ENCODE peak calls at places on chromosomes 13 and 19, in seven cellular contexts. E, U, H, F, C, T and S are unnamed samples.

GRCh38 chr19:33395561-33396550 is 22.3 kb downstream of the CEBPG start:
- DNase-seq in C (peak), H (peak), T (peak), F (peak), E (peak), U (peak), S (no peak)

GRCh38 chr13:95201814-95202521 is 99.3 kb downstream of the ABCC4 start:
- DNase-seq in U (no peak), E (no peak), T (peak), F (no peak), C (no peak), H (peak), S (peak)

GRCh38 chr13:111045170-111045569 is 69.9 kb upstream of the ARHGEF7 start:
- DNase-seq in F (no peak), C (no peak), T (no peak), H (no peak), E (no peak), U (no peak), S (no peak)

GRCh38 chr13:103356226-103356864 is 290.1 kb upstream of the SLC10A2 start:
- DNase-seq in U (no peak), C (no peak), E (no peak), T (no peak), H (no peak), F (no peak), S (no peak)

GRCh38 chr19:46404039-46404883 is 9.1 kb downstream of the CCDC8 start:
- DNase-seq in F (peak), C (peak), E (peak), H (peak), U (peak), T (peak), S (no peak)

GRCh38 chr19:33252418-33252962 is 26.8 kb upstream of the SLC7A10 start:
- DNase-seq in C (no peak), T (no peak), F (no peak), U (no peak), E (no peak), H (no peak), S (no peak)

GRCh38 chr13:85137516-85137915 is 661.7 kb downstream of the SLITRK6 start:
- DNase-seq in F (no peak), E (no peak), U (no peak), H (no peak), T (no peak), C (no peak), S (no peak)

GRCh38 chr13:28401303-28402056 is 93.4 kb downstream of the FLT1 start:
- DNase-seq in U (no peak), H (peak), E (no peak), C (no peak), F (peak), T (peak), S (peak)

GRCh38 chr13:45472171-45472705 is 7.5 kb downstream of the COG3 start:
- DNase-seq in T (no peak), F (no peak), E (no peak), U (no peak), H (no peak), C (no peak), S (peak)

DNA sequence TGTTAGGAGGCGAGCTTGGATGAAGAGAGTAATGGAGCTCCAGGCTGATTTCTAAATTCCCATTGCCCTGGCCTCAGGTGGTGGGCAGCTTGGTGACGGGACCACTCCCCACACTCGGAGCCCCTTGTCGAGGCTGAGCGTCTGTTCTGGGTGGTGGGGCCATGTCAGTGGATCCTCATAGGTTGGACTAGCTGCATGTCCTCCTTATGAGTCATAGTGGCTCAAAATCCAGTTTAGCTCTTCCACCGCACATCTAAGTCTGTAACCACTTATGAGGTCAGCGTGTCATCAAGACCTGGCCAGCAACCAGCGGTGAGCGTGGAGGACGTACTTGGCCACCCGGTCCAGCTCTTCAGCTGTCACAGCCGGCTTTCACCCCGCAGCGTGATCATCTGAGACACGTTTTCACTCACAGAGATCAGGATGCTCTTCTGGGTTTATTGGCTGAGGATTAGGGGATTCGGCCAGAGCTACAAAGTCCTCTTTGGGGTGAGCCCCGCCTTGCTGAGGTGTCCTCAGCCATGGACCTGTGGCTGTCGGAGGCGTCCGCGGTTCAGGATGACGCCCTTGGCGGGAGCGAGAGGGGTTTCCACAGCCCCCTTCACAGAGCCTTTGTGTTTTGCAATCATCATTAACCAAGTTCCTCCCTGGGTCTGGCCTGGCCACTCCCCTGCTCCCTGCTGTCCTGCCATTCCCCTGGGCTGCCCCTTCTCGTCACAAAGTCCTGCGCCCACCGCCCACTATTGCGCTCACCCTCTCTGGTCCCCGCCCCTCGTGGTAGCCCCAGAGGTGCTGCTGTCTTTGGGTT is 41.9 kb downstream of the ADPRHL1 start:
- DNase-seq in E (peak), T (peak), H (peak), U (peak), F (peak), C (peak), S (peak)
- H3K4me3 ChIP-seq in E (no peak), T (peak), H (no peak), U (no peak), F (peak), C (no peak), S (peak)

GRCh38 chr19:51131780-51132680 is 7.3 kb downstream of the SIGLEC9 start:
- DNase-seq in U (peak), H (peak), C (no peak), F (no peak), T (peak), E (no peak), S (peak)
- TF ChIP-seq CTCF in U (peak), H (peak), C (no peak), F (no peak), T (peak), E (no peak), S (peak)

DNA sequence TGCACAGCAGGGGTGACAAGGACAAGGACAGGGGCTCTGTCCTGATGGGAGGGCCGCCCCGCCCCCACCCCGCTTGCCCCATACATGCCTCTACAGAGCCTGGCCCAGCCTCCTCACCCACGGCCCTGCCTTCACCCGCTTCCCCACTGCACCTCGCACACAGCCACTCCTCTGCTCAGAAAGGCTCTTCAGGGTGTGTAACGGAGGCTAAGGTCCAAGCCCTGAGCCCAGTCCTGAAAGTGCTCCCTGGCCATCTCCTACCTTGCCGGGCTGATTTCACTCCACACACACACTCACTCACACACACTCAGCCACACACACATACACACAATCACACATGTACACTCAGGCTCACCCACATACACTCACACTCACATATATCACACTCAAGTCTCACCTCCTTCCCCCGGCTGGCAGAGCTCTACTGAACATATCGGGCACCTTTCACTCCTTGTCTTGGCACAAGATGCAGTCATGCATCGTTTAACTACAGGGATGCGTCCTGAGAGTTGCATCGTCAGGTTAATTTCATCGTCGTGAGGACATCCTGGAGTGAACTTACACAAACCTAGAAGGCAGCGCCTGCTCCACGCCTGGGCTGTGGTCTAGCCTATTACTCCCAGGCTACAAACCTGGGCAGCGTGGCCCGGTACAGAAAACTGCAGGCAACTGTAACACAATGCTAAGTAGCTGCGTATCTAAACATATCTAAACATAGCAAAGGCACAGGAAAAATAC is 13.2 kb downstream of the EPS15L1 start:
- DNase-seq in H (no peak), F (no peak), E (peak), U (no peak), C (no peak), T (no peak), S (no peak)
- H3K4me3 ChIP-seq in H (no peak), F (no peak), E (no peak), U (peak), C (no peak), T (no peak), S (no peak)

GRCh38 chr13:50274181-50274580 is 258.9 kb downstream of the KCNRG start:
- DNase-seq in T (no peak), E (no peak), C (no peak), F (no peak), H (no peak), U (no peak), S (no peak)

GRCh38 chr13:50267917-50268316 is 252.7 kb downstream of the KCNRG start:
- DNase-seq in U (no peak), E (no peak), C (no peak), T (no peak), F (no peak), H (no peak), S (no peak)

GRCh38 chr13:50268500-50268899 is 253.3 kb downstream of the KCNRG start:
- DNase-seq in H (peak), E (no peak), C (no peak), T (no peak), U (no peak), F (no peak), S (peak)
- TF ChIP-seq CTCF in H (peak), E (peak), C (no peak), T (peak), U (no peak), F (peak), S (peak)

GRCh38 chr13:114224201-114224600 is 10.5 kb upstream of the CDC16 start:
- DNase-seq in T (no peak), F (no peak), H (no peak), E (no peak), C (no peak), U (no peak), S (no peak)
- H3K4me3 ChIP-seq in T (no peak), F (no peak), H (no peak), E (no peak), C (no peak), U (no peak), S (no peak)